ENCODE peak calls at places on chromosomes 12 and 14, in seven cellular contexts. S, Y, I, H, Q, M and D are unnamed samples.

GRCh38 chr12:5785601-5786000 is 159.5 kb downstream of the ANO2 start:
- DNase-seq in S (no peak), Y (peak), I (no peak), H (no peak), Q (no peak), M (no peak), D (peak)

GRCh38 chr14:58315606-58316005 is 17.3 kb downstream of the ARID4A start:
- DNase-seq in S (no peak), Y (no peak), I (no peak), H (no peak), Q (no peak), M (no peak), D (no peak)

GRCh38 chr12:58728397-58728796 is 191.9 kb downstream of the LRIG3 start:
- DNase-seq in S (no peak), Y (no peak), I (no peak), H (no peak), Q (no peak), M (no peak), D (no peak)

GRCh38 chr12:122467983-122468382 is 32.7 kb downstream of the ZCCHC8 start:
- DNase-seq in S (no peak), Y (no peak), I (no peak), H (no peak), Q (no peak), M (no peak), D (peak)

GRCh38 chr12:48159976-48160525 is 2.7 kb upstream of the ASB8 start:
- DNase-seq in S (peak), Y (no peak), I (no peak), H (no peak), Q (no peak), M (no peak), D (no peak)

GRCh38 chr14:31944256-31945073 is 132.6 kb upstream of the ARHGAP5 start:
- DNase-seq in S (no peak), Y (no peak), I (no peak), H (no peak), Q (no peak), M (peak), D (no peak)

GRCh38 chr12:71973687-71974086 is 35.0 kb downstream of the TPH2 start:
- DNase-seq in S (no peak), Y (no peak), I (no peak), H (no peak), Q (no peak), M (no peak), D (no peak)

GRCh38 chr12:94650143-94651056 is at the start of gene TMCC3:
- DNase-seq in S (peak), Y (peak), I (peak), H (peak), Q (peak), M (peak), D (no peak)

GRCh38 chr14:101591582-101591981 is 30.3 kb downstream of the DIO3 start:
- DNase-seq in S (no peak), Y (no peak), I (no peak), H (no peak), Q (no peak), M (no peak), D (no peak)

GRCh38 chr12:76020731-76021672 is 10.6 kb downstream of the PHLDA1 start:
- DNase-seq in S (peak), Y (no peak), I (no peak), H (no peak), Q (peak), M (peak), D (no peak)

GRCh38 chr12:121240484-121241202 is 30.7 kb downstream of the P2RX4 start:
- DNase-seq in S (peak), Y (no peak), I (peak), H (no peak), Q (peak), M (peak), D (no peak)

GRCh38 chr12:47881826-47882427 is 22.9 kb downstream of the VDR start:
- DNase-seq in S (peak), Y (no peak), I (no peak), H (no peak), Q (no peak), M (no peak), D (no peak)

GRCh38 chr12:65125247-65125646 is 4.1 kb upstream of the WIF1 start:
- DNase-seq in S (no peak), Y (no peak), I (no peak), H (no peak), Q (no peak), M (no peak), D (no peak)

GRCh38 chr12:69331846-69332684 is 16.1 kb upstream of the LYZ start:
- DNase-seq in S (no peak), Y (no peak), I (no peak), H (no peak), Q (no peak), M (no peak), D (no peak)

GRCh38 chr12:9103050-9103854 is 12.5 kb downstream of the A2M start:
- DNase-seq in S (no peak), Y (no peak), I (no peak), H (no peak), Q (no peak), M (no peak), D (no peak)

GRCh38 chr14:102479777-102480176 is 29.8 kb downstream of the ANKRD9 start:
- DNase-seq in S (no peak), Y (no peak), I (peak), H (no peak), Q (no peak), M (peak), D (no peak)

GRCh38 chr12:107484219-107484618 is 201.4 kb upstream of the PWP1 start:
- DNase-seq in S (no peak), Y (no peak), I (no peak), H (no peak), Q (no peak), M (no peak), D (no peak)

GRCh38 chr14:34649344-34649743 is 19.4 kb upstream of the SNX6 start:
- DNase-seq in S (peak), Y (no peak), I (no peak), H (no peak), Q (no peak), M (no peak), D (no peak)

GRCh38 chr14:65804752-65805473 is 392.4 kb downstream of the FUT8 start:
- DNase-seq in S (no peak), Y (no peak), I (no peak), H (no peak), Q (no peak), M (no peak), D (no peak)

GRCh38 chr14:72652179-72652578 is 241.7 kb downstream of the DPF3 start:
- DNase-seq in S (no peak), Y (no peak), I (no peak), H (no peak), Q (no peak), M (no peak), D (no peak)

GRCh38 chr14:50321009-50321660 is 9.0 kb downstream of the DMAC2L start:
- DNase-seq in S (peak), Y (peak), I (no peak), H (no peak), Q (peak), M (peak), D (no peak)

GRCh38 chr14:75022655-75023054 is 19.9 kb downstream of the EIF2B2 start:
- DNase-seq in S (no peak), Y (no peak), I (peak), H (no peak), Q (no peak), M (no peak), D (no peak)

GRCh38 chr12:70049596-70050360 is 193.5 kb upstream of the CNOT2 start:
- DNase-seq in S (no peak), Y (no peak), I (no peak), H (no peak), Q (peak), M (peak), D (no peak)

GRCh38 chr12:77122236-77122635 is 56.9 kb upstream of the E2F7 start:
- DNase-seq in S (peak), Y (no peak), I (no peak), H (no peak), Q (no peak), M (no peak), D (no peak)

GRCh38 chr12:106086696-106087095 is 52.1 kb downstream of the NUAK1 start:
- DNase-seq in S (no peak), Y (no peak), I (no peak), H (no peak), Q (no peak), M (no peak), D (no peak)

GRCh38 chr12:64669270-64669842 is 59.1 kb downstream of the RASSF3 start:
- DNase-seq in S (no peak), Y (no peak), I (peak), H (no peak), Q (peak), M (peak), D (no peak)

GRCh38 chr12:64759035-64759894 is at the start of gene GNS:
- DNase-seq in S (peak), Y (peak), I (peak), H (peak), Q (peak), M (peak), D (peak)

GRCh38 chr14:74239848-74240793 is 872 bp downstream of the VSX2 start:
- DNase-seq in S (peak), Y (no peak), I (no peak), H (no peak), Q (no peak), M (no peak), D (no peak)

GRCh38 chr12:10067942-10068341 is 30.8 kb downstream of the CLEC1A start:
- DNase-seq in S (no peak), Y (no peak), I (no peak), H (no peak), Q (no peak), M (no peak), D (no peak)

GRCh38 chr14:50521912-50522341 is 10.4 kb downstream of the MAP4K5 start:
- DNase-seq in S (peak), Y (no peak), I (no peak), H (no peak), Q (no peak), M (no peak), D (no peak)

GRCh38 chr14:83779266-83779665 is 1750.7 kb upstream of the FLRT2 start:
- DNase-seq in S (no peak), Y (no peak), I (no peak), H (no peak), Q (no peak), M (no peak), D (no peak)

GRCh38 chr14:72742682-72743195 is 151.2 kb downstream of the DPF3 start:
- DNase-seq in S (no peak), Y (peak), I (no peak), H (no peak), Q (no peak), M (no peak), D (peak)

GRCh38 chr14:50812856-50813543 is 18.0 kb downstream of the NIN start:
- DNase-seq in S (no peak), Y (no peak), I (no peak), H (no peak), Q (no peak), M (no peak), D (no peak)

GRCh38 chr12:62530596-62530995 is 64.0 kb downstream of the MON2 start:
- DNase-seq in S (peak), Y (no peak), I (no peak), H (no peak), Q (no peak), M (no peak), D (no peak)

GRCh38 chr12:79874665-79875064 is 60.2 kb downstream of the PPP1R12A start:
- DNase-seq in S (no peak), Y (no peak), I (no peak), H (no peak), Q (no peak), M (no peak), D (no peak)

GRCh38 chr14:49972840-49973239 is 80.0 kb downstream of the ARF6 start:
- DNase-seq in S (peak), Y (no peak), I (no peak), H (no peak), Q (no peak), M (peak), D (no peak)

GRCh38 chr14:68789798-68790655 is 2.8 kb downstream of the ZFP36L1 start:
- DNase-seq in S (peak), Y (no peak), I (peak), H (no peak), Q (no peak), M (peak), D (peak)
- TF ChIP-seq CTCF in S (no peak), Y (no peak), I (no peak), H (no peak), Q (no peak), M (no peak), D (peak)

GRCh38 chr12:91106283-91106682 is 5.0 kb downstream of the LUM start:
- DNase-seq in S (no peak), Y (no peak), I (no peak), H (no peak), Q (no peak), M (no peak), D (no peak)
- TF ChIP-seq CTCF in S (no peak), Y (no peak), I (no peak), H (no peak), Q (no peak), M (no peak), D (no peak)

DNA sequence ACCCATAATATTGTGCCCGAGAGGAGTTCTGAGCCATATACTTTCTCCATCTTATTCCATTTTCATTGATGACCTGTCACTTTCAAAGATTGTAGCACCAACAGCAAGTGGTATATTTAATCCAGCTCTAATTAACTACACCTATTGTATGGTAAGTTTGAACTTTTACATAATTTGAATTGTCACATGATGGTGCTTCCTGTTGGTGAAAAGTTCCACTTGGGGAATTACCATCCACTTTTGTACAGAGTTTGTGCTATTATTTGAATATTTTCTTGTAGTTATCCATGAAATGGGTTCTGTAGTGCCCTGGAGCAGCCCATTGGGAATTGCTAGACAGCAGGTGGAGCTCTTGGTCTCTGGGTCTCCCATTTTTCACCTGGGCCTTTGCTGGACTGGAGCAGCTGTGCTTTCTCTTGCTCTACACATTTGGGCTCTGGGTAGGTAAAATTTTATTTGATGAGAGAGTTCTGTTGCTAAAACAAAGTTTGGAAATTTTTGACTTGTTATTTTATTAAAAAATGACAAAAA is 3.0 kb downstream of the SMCO3 start:
- DNase-seq in S (peak), Y (no peak), I (no peak), H (no peak), Q (no peak), M (peak), D (no peak)
- TF ChIP-seq CTCF in S (peak), Y (no peak), I (peak), H (peak), Q (no peak), M (peak), D (peak)

DNA sequence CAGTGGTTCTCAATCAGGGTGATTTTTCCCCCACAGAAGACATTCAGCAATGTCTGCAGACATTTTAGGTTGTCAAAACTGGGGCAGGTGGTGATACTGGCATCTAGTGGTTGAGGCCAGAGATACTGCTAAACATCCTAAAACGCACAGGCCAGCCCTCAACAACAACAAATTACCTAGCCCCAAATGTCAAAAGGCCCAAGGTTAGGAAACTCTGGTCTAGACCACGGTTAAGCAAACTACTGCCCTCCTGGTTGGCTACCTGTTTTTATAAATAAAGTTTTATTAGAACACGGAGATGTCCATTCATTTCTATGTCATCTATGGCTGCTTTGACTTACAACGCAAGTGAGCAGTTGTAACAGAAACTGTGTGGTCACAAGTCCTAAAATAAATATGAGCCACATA is 186.7 kb downstream of the EFCAB11 start:
- DNase-seq in S (peak), Y (no peak), I (no peak), H (no peak), Q (peak), M (peak), D (no peak)
- TF ChIP-seq CTCF in S (peak), Y (no peak), I (peak), H (peak), Q (peak), M (peak), D (peak)

DNA sequence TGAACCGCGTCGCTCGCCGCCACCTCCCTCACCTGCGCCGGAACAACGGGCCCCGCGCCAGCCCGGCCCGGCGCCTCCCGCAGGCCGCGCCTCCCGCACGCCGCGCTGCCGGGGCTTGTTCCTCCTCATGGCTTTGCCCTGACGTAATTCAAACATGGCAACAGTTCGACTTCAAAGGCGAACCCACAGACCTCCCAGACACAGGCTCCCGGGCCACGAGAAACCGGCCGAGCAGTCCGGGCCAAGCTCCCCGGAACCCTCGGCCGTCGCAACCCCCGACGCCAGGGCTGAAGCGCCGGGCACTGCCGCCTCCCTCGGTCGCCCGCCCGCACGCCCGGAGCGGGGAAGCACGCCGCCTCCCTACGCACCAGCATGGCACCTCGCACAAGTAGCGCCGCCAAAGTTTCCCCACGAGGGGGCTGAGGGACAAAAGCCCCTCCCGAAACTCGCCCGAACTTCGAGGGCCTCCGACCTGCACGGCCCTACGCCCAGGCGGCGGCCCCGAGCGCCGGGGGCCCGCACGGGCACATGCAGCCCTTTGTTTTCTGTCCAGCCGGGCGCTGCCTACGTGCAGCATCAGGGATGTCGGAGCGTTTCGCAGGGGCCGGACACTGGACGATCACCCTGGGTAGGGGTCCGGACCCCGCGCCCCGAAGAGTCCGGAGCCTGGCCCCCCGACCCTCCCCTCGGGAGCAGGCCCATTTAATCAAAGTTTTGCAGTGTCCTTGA is 1.7 kb downstream of the SINHCAF start:
- DNase-seq in S (peak), Y (peak), I (peak), H (peak), Q (peak), M (peak), D (peak)
- TF ChIP-seq CTCF in S (no peak), Y (no peak), I (no peak), H (peak), Q (peak), M (no peak), D (peak)

DNA sequence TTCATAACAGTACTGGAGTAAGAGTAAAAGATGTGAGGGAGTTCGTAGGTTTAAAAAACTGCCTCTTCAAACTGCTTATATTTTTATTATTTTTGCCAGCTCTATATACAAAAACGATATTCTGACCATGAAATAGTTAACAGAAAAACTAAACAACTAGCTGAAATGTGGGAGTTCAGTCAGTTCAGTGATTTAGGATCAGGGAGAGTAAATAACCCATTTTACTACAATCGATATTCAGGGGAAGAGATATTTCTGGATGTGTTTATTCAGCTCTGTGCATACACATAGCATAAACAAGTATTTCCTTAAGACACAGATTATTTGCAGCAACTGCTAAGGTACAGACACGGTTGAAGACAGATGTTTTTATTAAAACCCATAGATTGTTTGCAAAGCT is 470.9 kb downstream of the TMTC2 start:
- DNase-seq in S (no peak), Y (no peak), I (no peak), H (no peak), Q (no peak), M (no peak), D (no peak)
- TF ChIP-seq CTCF in S (no peak), Y (no peak), I (no peak), H (no peak), Q (no peak), M (no peak), D (no peak)

DNA sequence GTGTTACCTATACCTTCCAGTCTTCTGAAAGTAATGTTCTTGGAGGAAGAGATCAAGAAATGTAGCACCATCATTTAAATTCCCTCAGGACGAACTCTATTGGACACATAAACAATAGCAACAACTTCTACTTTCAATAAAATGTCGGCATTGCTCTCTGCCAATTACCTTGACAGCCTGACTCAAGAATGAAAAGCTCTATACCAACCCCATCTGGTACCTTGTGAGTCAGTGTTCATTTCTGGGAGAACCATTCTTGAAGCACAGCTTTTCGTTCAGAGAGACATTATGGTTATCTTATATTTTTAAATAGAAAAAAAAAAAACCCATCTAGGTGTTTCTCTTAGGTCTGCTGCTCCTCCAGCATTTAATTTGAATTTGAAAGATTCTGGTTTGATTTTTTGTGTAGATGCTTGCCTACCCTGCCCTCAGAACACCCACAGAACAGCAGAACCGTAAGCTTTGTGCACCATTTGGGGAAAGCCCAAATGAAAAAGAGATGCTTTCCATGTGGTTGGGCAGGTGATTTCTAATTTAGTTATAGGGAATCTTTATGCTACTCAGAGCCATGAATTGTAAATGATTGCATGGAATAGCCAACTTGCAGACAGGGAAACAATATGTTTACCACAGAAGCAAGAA is 156.0 kb downstream of the SAMD4A start:
- DNase-seq in S (peak), Y (no peak), I (no peak), H (no peak), Q (no peak), M (no peak), D (no peak)
- TF ChIP-seq CTCF in S (peak), Y (no peak), I (peak), H (peak), Q (no peak), M (no peak), D (peak)